ENCODE peak calls at places on chromosomes 1 and 21, in eight cellular contexts. One of them, this sample, is unnamed.

GRCh38 chr1:226063362-226064167 is 1.0 kb downstream of the H3-3A start:
- DNase-seq in IMR-90: peak
- DNase-seq in sigmoid colon: peak
- DNase-seq in GM06990: peak
- DNase-seq in A549: peak
- DNase-seq in cardiac fibroblast: peak
- DNase-seq in activated B cell treated with CpG ODN at 0.5 μM for 24 hours: peak
- DNase-seq in nephron progenitor cell: peak
- DNase-seq in this sample: peak

GRCh38 chr1:118934706-118935105 is 53.4 kb downstream of the TBX15 start:
- DNase-seq in GM06990: no peak
- DNase-seq in nephron progenitor cell: no peak
- DNase-seq in cardiac fibroblast: peak
- DNase-seq in A549: no peak
- DNase-seq in IMR-90: peak
- DNase-seq in activated B cell treated with CpG ODN at 0.5 μM for 24 hours: no peak
- DNase-seq in sigmoid colon: no peak
- DNase-seq in this sample: no peak

GRCh38 chr1:71967670-71968069 is 314.7 kb downstream of the NEGR1 start:
- DNase-seq in nephron progenitor cell: no peak
- DNase-seq in GM06990: no peak
- DNase-seq in sigmoid colon: no peak
- DNase-seq in activated B cell treated with CpG ODN at 0.5 μM for 24 hours: no peak
- DNase-seq in IMR-90: no peak
- DNase-seq in A549: no peak
- DNase-seq in cardiac fibroblast: no peak
- DNase-seq in this sample: no peak

GRCh38 chr1:209368864-209369598 is 214.5 kb upstream of the CAMK1G start:
- DNase-seq in activated B cell treated with CpG ODN at 0.5 μM for 24 hours: no peak
- DNase-seq in A549: peak
- DNase-seq in nephron progenitor cell: no peak
- DNase-seq in cardiac fibroblast: peak
- DNase-seq in sigmoid colon: peak
- DNase-seq in IMR-90: peak
- DNase-seq in GM06990: no peak
- DNase-seq in this sample: no peak

GRCh38 chr1:220385158-220385557 is 112.9 kb upstream of the RAB3GAP2 start:
- DNase-seq in sigmoid colon: no peak
- DNase-seq in A549: no peak
- DNase-seq in GM06990: no peak
- DNase-seq in activated B cell treated with CpG ODN at 0.5 μM for 24 hours: no peak
- DNase-seq in cardiac fibroblast: no peak
- DNase-seq in IMR-90: no peak
- DNase-seq in nephron progenitor cell: no peak
- DNase-seq in this sample: no peak

GRCh38 chr1:10020668-10021067 is 12.1 kb upstream of the UBE4B start:
- DNase-seq in cardiac fibroblast: no peak
- DNase-seq in activated B cell treated with CpG ODN at 0.5 μM for 24 hours: no peak
- DNase-seq in GM06990: no peak
- DNase-seq in nephron progenitor cell: no peak
- DNase-seq in A549: no peak
- DNase-seq in IMR-90: no peak
- DNase-seq in sigmoid colon: no peak
- DNase-seq in this sample: no peak

GRCh38 chr1:227945891-227946623 is 1.7 kb downstream of the WNT9A start:
- DNase-seq in nephron progenitor cell: no peak
- DNase-seq in IMR-90: peak
- DNase-seq in sigmoid colon: peak
- DNase-seq in GM06990: no peak
- DNase-seq in cardiac fibroblast: peak
- DNase-seq in activated B cell treated with CpG ODN at 0.5 μM for 24 hours: peak
- DNase-seq in A549: peak
- DNase-seq in this sample: peak

GRCh38 chr1:229756666-229757065 is 130.6 kb downstream of the URB2 start:
- DNase-seq in activated B cell treated with CpG ODN at 0.5 μM for 24 hours: no peak
- DNase-seq in cardiac fibroblast: peak
- DNase-seq in IMR-90: peak
- DNase-seq in A549: no peak
- DNase-seq in GM06990: no peak
- DNase-seq in sigmoid colon: no peak
- DNase-seq in nephron progenitor cell: no peak
- DNase-seq in this sample: no peak

GRCh38 chr1:112744019-112744578 is 29.0 kb upstream of the PPM1J start:
- DNase-seq in cardiac fibroblast: peak
- DNase-seq in activated B cell treated with CpG ODN at 0.5 μM for 24 hours: no peak
- DNase-seq in sigmoid colon: no peak
- DNase-seq in IMR-90: peak
- DNase-seq in GM06990: no peak
- DNase-seq in nephron progenitor cell: peak
- DNase-seq in A549: no peak
- DNase-seq in this sample: peak

GRCh38 chr21:18153063-18153462 is 91.6 kb upstream of the CHODL start:
- DNase-seq in activated B cell treated with CpG ODN at 0.5 μM for 24 hours: no peak
- DNase-seq in cardiac fibroblast: no peak
- DNase-seq in sigmoid colon: no peak
- DNase-seq in nephron progenitor cell: no peak
- DNase-seq in IMR-90: no peak
- DNase-seq in A549: no peak
- DNase-seq in GM06990: no peak
- DNase-seq in this sample: no peak

GRCh38 chr1:12159826-12160225 is 7.0 kb upstream of the TNFRSF1B start:
- DNase-seq in IMR-90: no peak
- DNase-seq in cardiac fibroblast: no peak
- DNase-seq in A549: no peak
- DNase-seq in activated B cell treated with CpG ODN at 0.5 μM for 24 hours: no peak
- DNase-seq in GM06990: no peak
- DNase-seq in sigmoid colon: no peak
- DNase-seq in nephron progenitor cell: no peak
- DNase-seq in this sample: no peak

GRCh38 chr1:232437510-232437909 is 192.4 kb downstream of the SIPA1L2 start:
- DNase-seq in activated B cell treated with CpG ODN at 0.5 μM for 24 hours: no peak
- DNase-seq in IMR-90: no peak
- DNase-seq in A549: no peak
- DNase-seq in GM06990: no peak
- DNase-seq in cardiac fibroblast: no peak
- DNase-seq in sigmoid colon: no peak
- DNase-seq in nephron progenitor cell: no peak
- DNase-seq in this sample: no peak

GRCh38 chr1:223732993-223733798 is 20.9 kb downstream of the CAPN2 start:
- DNase-seq in GM06990: no peak
- DNase-seq in A549: no peak
- DNase-seq in cardiac fibroblast: peak
- DNase-seq in IMR-90: peak
- DNase-seq in nephron progenitor cell: no peak
- DNase-seq in sigmoid colon: no peak
- DNase-seq in activated B cell treated with CpG ODN at 0.5 μM for 24 hours: no peak
- DNase-seq in this sample: no peak

GRCh38 chr1:11938722-11939526 is 4.4 kb downstream of the PLOD1 start:
- DNase-seq in A549: no peak
- DNase-seq in nephron progenitor cell: no peak
- DNase-seq in activated B cell treated with CpG ODN at 0.5 μM for 24 hours: no peak
- DNase-seq in IMR-90: no peak
- DNase-seq in cardiac fibroblast: peak
- DNase-seq in GM06990: no peak
- DNase-seq in sigmoid colon: no peak
- DNase-seq in this sample: no peak

GRCh38 chr1:45230537-45230936 is 24.1 kb upstream of the ZSWIM5 start:
- DNase-seq in nephron progenitor cell: no peak
- DNase-seq in activated B cell treated with CpG ODN at 0.5 μM for 24 hours: no peak
- DNase-seq in GM06990: no peak
- DNase-seq in IMR-90: no peak
- DNase-seq in sigmoid colon: no peak
- DNase-seq in cardiac fibroblast: no peak
- DNase-seq in A549: no peak
- DNase-seq in this sample: no peak

GRCh38 chr21:38857152-38857825 is 51.6 kb downstream of the ETS2 start:
- DNase-seq in activated B cell treated with CpG ODN at 0.5 μM for 24 hours: no peak
- DNase-seq in A549: no peak
- DNase-seq in IMR-90: no peak
- DNase-seq in sigmoid colon: no peak
- DNase-seq in cardiac fibroblast: no peak
- DNase-seq in GM06990: no peak
- DNase-seq in nephron progenitor cell: no peak
- DNase-seq in this sample: no peak
- TF ChIP-seq CTCF in activated B cell treated with CpG ODN at 0.5 μM for 24 hours: no peak
- TF ChIP-seq CTCF in A549: no peak
- TF ChIP-seq CTCF in IMR-90: no peak
- TF ChIP-seq CTCF in sigmoid colon: no peak
- TF ChIP-seq CTCF in cardiac fibroblast: no peak
- TF ChIP-seq CTCF in GM06990: no peak
- TF ChIP-seq CTCF in nephron progenitor cell: no peak
- TF ChIP-seq CTCF in this sample: no peak

DNA sequence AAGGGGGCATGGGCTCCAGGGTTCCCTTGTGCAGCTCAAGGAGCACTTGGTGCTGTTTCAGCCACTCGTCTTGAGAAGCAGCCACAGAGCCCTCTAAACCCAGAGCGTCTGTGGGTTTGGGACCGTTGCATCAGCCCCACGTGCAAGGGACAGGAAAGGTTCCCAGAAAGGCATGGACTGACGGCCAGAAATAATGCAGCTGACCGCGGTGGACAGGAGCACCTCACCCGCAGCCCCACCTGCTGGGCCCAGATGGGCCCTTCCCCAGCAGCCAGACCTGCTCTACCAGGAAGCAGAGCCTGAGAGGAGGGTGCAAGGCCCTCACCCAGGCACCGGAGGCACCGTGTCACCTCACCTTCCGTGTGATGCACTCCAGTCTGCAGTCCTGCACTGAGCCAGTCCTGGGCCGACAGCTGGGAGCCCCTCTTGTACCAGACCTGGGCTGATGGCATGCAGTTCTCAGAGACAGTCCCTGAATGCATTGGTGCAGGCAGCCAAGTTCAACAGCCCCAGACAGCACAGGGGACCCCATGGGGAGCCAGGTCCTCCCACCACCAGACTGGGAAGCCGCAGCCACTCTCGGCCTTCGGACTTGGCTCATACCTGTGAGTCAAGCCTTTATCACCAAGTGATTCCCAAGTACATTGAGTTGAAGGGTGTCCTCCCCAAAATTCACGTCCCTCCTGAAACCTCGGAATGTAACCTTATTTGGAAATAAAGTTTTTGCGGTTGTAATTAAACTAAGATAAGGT is 4.8 kb upstream of the TFF3 start:
- DNase-seq in A549: no peak
- DNase-seq in IMR-90: no peak
- DNase-seq in cardiac fibroblast: no peak
- DNase-seq in activated B cell treated with CpG ODN at 0.5 μM for 24 hours: no peak
- DNase-seq in nephron progenitor cell: no peak
- DNase-seq in sigmoid colon: peak
- DNase-seq in GM06990: no peak
- DNase-seq in this sample: no peak
- TF ChIP-seq CTCF in A549: no peak
- TF ChIP-seq CTCF in IMR-90: no peak
- TF ChIP-seq CTCF in cardiac fibroblast: no peak
- TF ChIP-seq CTCF in activated B cell treated with CpG ODN at 0.5 μM for 24 hours: no peak
- TF ChIP-seq CTCF in nephron progenitor cell: no peak
- TF ChIP-seq CTCF in sigmoid colon: no peak
- TF ChIP-seq CTCF in GM06990: no peak
- TF ChIP-seq CTCF in this sample: no peak

DNA sequence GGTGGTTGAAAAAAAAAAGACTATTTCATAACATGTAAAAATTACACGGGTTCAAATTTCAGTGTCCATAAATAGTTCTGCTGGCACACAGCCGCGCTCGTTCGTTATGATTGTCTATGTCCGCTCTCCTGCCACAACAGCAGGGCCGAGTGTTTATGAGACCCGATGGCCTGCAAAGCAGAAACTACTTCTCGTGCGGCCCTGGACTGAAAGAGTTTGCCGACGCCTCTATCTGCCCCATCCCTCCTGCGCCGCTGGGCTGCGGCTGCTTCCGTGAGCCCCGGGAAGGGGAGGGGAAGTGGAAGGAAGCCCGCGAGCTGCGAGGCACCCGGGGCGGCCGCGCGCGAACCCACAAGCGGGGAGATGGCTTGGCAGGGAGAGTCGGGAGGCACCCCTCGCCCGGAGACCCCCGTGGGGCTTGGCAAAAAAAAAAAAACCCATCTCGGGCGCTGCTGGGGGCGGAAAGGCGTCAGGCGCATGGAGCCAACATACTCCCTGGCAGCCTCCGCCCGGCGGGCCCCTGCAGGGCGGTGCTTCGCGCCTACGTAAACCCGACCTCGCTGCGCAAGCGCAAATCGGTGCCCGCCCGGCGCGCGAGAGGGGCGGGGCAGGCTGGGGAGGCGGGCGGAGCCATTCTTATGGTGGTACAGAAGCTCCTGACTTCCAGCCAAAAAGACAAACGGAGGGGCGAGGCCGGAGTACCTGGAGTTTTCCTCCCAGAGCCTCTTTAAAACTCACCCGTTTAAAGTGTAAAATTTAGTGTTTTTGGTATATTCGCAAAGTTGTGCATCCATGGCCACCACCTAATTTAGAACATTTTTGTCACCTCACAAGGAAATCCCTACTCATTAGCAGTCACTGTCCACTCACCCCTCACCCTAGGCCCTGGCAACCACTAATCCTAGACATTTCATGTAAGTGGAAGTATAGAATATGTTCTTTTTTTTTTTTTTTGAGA is 8.3 kb downstream of the SLC27A3 start:
- DNase-seq in IMR-90: peak
- DNase-seq in activated B cell treated with CpG ODN at 0.5 μM for 24 hours: peak
- DNase-seq in A549: peak
- DNase-seq in sigmoid colon: peak
- DNase-seq in cardiac fibroblast: peak
- DNase-seq in nephron progenitor cell: peak
- DNase-seq in GM06990: peak
- DNase-seq in this sample: peak
- TF ChIP-seq CTCF in IMR-90: no peak
- TF ChIP-seq CTCF in activated B cell treated with CpG ODN at 0.5 μM for 24 hours: no peak
- TF ChIP-seq CTCF in A549: no peak
- TF ChIP-seq CTCF in sigmoid colon: no peak
- TF ChIP-seq CTCF in cardiac fibroblast: no peak
- TF ChIP-seq CTCF in nephron progenitor cell: no peak
- TF ChIP-seq CTCF in GM06990: no peak
- TF ChIP-seq CTCF in this sample: no peak

DNA sequence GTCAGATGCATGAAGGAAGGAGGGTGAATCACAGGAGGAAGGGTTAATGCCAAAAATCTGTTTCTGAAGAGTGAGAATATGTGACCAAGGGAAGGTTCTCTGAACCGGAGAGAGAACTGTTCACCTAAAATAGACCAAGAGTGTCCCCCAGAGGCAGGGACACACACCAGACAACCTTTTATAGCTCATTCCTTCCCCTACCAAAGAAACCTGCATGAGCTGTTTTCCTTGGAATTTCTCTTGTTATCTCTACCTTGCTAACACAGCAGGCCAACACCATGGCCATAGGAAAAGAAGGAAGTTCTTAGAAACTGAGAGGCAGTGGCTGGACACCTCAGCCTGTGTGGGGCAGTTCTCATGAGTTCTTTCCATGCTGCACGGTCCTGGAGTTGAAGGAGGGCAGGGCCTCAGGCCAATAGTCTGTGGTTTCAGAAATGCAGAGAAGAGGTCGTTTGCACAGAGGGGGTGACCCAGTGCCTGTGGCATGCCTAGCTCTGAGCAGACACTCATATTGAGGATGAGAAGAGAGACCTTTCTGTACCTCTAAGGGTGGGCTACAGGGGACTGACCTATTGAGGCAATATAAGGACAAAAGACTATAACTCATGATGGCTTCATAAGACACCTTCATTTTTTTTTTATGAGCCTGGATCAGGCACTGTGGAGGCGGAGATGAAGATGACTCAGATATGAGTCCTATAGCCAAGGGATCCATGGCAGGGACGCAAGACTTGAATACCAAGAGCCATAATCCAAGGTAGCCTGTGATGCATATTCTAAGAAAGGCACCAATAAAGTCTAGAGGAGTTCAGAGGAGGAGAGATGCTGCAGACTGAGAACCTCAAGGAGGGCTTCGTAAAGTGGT is 39.4 kb downstream of the IGFN1 start:
- DNase-seq in GM06990: no peak
- DNase-seq in activated B cell treated with CpG ODN at 0.5 μM for 24 hours: no peak
- DNase-seq in A549: no peak
- DNase-seq in sigmoid colon: no peak
- DNase-seq in nephron progenitor cell: no peak
- DNase-seq in cardiac fibroblast: peak
- DNase-seq in IMR-90: peak
- DNase-seq in this sample: no peak
- TF ChIP-seq CTCF in GM06990: no peak
- TF ChIP-seq CTCF in activated B cell treated with CpG ODN at 0.5 μM for 24 hours: no peak
- TF ChIP-seq CTCF in A549: peak
- TF ChIP-seq CTCF in sigmoid colon: no peak
- TF ChIP-seq CTCF in nephron progenitor cell: no peak
- TF ChIP-seq CTCF in cardiac fibroblast: no peak
- TF ChIP-seq CTCF in IMR-90: peak
- TF ChIP-seq CTCF in this sample: no peak

This sample was measured in endothelial cell.